ENCODE peak calls at places on chromosome 21, in four cellular contexts. S, T, C and Z are unnamed samples.

GRCh38 chr21:42706765-42707164 is 53.3 kb downstream of the PDE9A start:
- DNase-seq in S (no peak), T (no peak), C (no peak), Z (no peak)

GRCh38 chr21:42671778-42672593 is 18.6 kb downstream of the PDE9A start:
- DNase-seq in S (no peak), T (peak; percentile 20), C (no peak), Z (no peak)

GRCh38 chr21:46605759-46606426 is 1.0 kb upstream of the S100B start:
- DNase-seq in S (no peak), T (no peak), C (peak; percentile 34), Z (peak; percentile 57)

GRCh38 chr21:45288441-45288841 is 746 bp upstream of the POFUT2 start:
- DNase-seq in S (no peak), T (no peak), C (no peak), Z (no peak)

GRCh38 chr21:31282095-31282709 is 61.9 kb downstream of the TIAM1 start:
- DNase-seq in S (no peak), T (no peak), C (no peak), Z (no peak)

GRCh38 chr21:18244721-18245486 is at the start of gene CHODL:
- DNase-seq in S (peak; percentile 27), T (peak; percentile 30), C (no peak), Z (no peak)

GRCh38 chr21:33936221-33937038 is 20.8 kb upstream of the ATP5PO start:
- DNase-seq in S (no peak), T (no peak), C (peak; percentile 53), Z (peak; percentile 38)

GRCh38 chr21:28215214-28215954 is 777.3 kb downstream of the LTN1 start:
- DNase-seq in S (no peak), T (no peak), C (no peak), Z (no peak)

GRCh38 chr21:14308234-14308633 is 74.7 kb downstream of the HSPA13 start:
- DNase-seq in S (no peak), T (no peak), C (no peak), Z (no peak)

GRCh38 chr21:36211660-36212512 is 55.3 kb downstream of the DOP1B start:
- DNase-seq in S (no peak), T (no peak), C (no peak), Z (no peak)